ENCODE peak calls at places on chromosome 11, in six cellular contexts. J is upper lobe of right lung, Z is neural progenitor cell, V is colonic mucosa, O is cardiac muscle cell, U is GM23248. T is an unnamed sample.
A peak's percentile ranks its signal among the peaks of the same experiment; 100 is the strongest.

GRCh38 chr11:118806400-118806799 is 15.4 kb upstream of the DDX6 start:
- DNase-seq in J (no peak), Z (no peak), V (no peak), O (no peak), U (no peak), T (no peak)

GRCh38 chr11:91230647-91231046 is 994.0 kb upstream of the FAT3 start:
- DNase-seq in J (no peak), Z (no peak), V (no peak), O (no peak), U (no peak), T (no peak)

GRCh38 chr11:100866453-100866852 is 179.4 kb downstream of the ARHGAP42 start:
- DNase-seq in J (no peak), Z (no peak), V (no peak), O (no peak), U (no peak), T (no peak)

GRCh38 chr11:22539851-22540376 is 85.7 kb downstream of the FANCF start:
- DNase-seq in J (no peak), Z (peak; percentile 46), V (no peak), O (peak; percentile 20), U (peak; percentile 71), T (no peak)

GRCh38 chr11:473975-474785 is 24.1 kb downstream of the PTDSS2 start:
- DNase-seq in J (no peak), Z (no peak), V (no peak), O (no peak), U (no peak), T (no peak)

GRCh38 chr11:128520206-128520885 is 67.0 kb downstream of the ETS1 start:
- DNase-seq in J (no peak), Z (no peak), V (no peak), O (no peak), U (peak; percentile 37), T (no peak)

GRCh38 chr11:34653851-34654490 is 33.1 kb downstream of the EHF start:
- DNase-seq in J (peak; percentile 77), Z (peak; percentile 11), V (peak; percentile 64), O (no peak), U (peak; percentile 96), T (no peak)

GRCh38 chr11:119371778-119372182 is 9.7 kb downstream of the USP2 start:
- DNase-seq in J (peak; percentile 48), Z (no peak), V (no peak), O (no peak), U (no peak), T (no peak)

GRCh38 chr11:128420943-128421342 is 166.4 kb downstream of the ETS1 start:
- DNase-seq in J (no peak), Z (no peak), V (no peak), O (no peak), U (peak; percentile 93), T (no peak)

GRCh38 chr11:206516-207212 is 535 bp downstream of the BET1L start:
- DNase-seq in J (peak; percentile 69), Z (no peak), V (peak; percentile 59), O (peak; percentile 37), U (peak; percentile 65), T (peak; percentile 83)

GRCh38 chr11:13168281-13168680 is 109.3 kb upstream of the BMAL1 start:
- DNase-seq in J (no peak), Z (no peak), V (no peak), O (no peak), U (no peak), T (no peak)

GRCh38 chr11:45180888-45181594 is 34.6 kb downstream of the PRDM11 start:
- DNase-seq in J (peak; percentile 91), Z (peak; percentile 15), V (peak; percentile 67), O (no peak), U (peak; percentile 86), T (peak; percentile 89)

GRCh38 chr11:128936546-128937275 is 6.0 kb downstream of the TP53AIP1 start:
- DNase-seq in J (no peak), Z (peak; percentile 65), V (no peak), O (peak; percentile 74), U (no peak), T (no peak)

DNA sequence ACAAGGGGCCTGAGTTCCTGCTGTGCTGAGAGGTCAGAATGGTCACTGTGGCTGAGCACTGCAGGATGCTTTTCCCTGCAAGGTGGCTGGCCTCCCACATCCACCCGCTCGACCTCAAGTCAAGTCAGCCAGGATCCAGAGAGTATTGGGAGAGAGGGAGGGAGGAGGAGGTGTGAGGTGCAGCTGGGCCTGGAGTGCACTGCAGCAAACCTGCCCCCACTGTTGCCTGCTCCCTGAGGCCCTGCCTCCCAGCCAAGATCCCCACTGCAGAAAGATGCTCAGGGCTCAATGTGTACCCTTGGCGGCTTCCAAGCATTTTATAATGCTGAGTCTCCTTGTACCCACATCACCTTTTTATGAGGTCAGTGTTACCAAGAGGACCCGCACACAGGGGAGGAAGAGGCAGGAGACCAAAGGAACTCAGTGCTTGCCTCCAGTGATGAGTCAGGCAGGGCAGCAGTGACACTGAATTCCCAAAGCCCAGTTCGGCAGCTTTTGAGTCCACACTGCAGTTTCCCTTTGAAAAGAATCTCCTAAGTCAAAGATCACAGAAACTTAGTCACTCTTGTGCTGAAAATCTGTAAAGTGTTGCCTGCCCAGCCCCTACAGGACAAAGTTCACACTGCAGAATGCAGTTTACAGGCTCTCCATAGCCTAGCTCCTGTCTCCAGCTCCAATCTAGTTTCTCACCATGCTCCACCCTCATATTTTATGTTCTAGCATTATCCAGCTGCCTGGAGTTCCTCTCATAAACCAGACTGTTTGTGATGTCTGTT is 3.1 kb downstream of the ENDOD1 start:
- DNase-seq in J (no peak), Z (peak; percentile 29), V (peak; percentile 83), O (peak; percentile 25), U (peak; percentile 78), T (no peak)
- H3K4me3 ChIP-seq in J (no peak overlapping the region), Z (no peak overlapping the region), V (no peak overlapping the region), O (no peak overlapping the region), U (peak overlapping the region; percentile 6), T (peak overlapping the region; percentile 19)

GRCh38 chr11:61022311-61023085 is 51.0 kb downstream of the CD6 start:
- DNase-seq in J (no peak), Z (no peak), V (no peak), O (no peak), U (no peak), T (no peak)
- H3K27ac ChIP-seq in J (no peak overlapping the region), Z (no peak overlapping the region), V (no peak overlapping the region), O (no peak overlapping the region), U (no peak overlapping the region), T (no peak overlapping the region)

GRCh38 chr11:65636108-65636809 is 1.6 kb upstream of the SIPA1 start:
- DNase-seq in J (no peak), Z (no peak), V (no peak), O (no peak), U (no peak), T (no peak)

GRCh38 chr11:65634140-65634436 is 3.8 kb upstream of the SIPA1 start:
- DNase-seq in J (no peak), Z (no peak), V (no peak), O (no peak), U (no peak), T (no peak)

GRCh38 chr11:65634440-65634839 is 3.5 kb upstream of the SIPA1 start:
- DNase-seq in J (no peak), Z (no peak), V (no peak), O (no peak), U (no peak), T (no peak)

GRCh38 chr11:65634905-65635731 is 2.8 kb upstream of the SIPA1 start:
- DNase-seq in J (no peak), Z (no peak), V (no peak), O (no peak), U (no peak), T (no peak)

GRCh38 chr11:65633390-65634139 is 4.3 kb upstream of the SIPA1 start:
- DNase-seq in J (no peak), Z (no peak), V (no peak), O (no peak), U (no peak), T (no peak)
- H3K4me3 ChIP-seq in J (no peak overlapping the region), Z (no peak overlapping the region), V (no peak overlapping the region), O (no peak overlapping the region), U (no peak overlapping the region), T (no peak overlapping the region)

GRCh38 chr11:2305140-2305861 is 3.5 kb downstream of the TSPAN32 start:
- DNase-seq in J (peak; percentile 94), Z (peak; percentile 89), V (peak; percentile 89), O (peak; percentile 87), U (peak; percentile 85), T (peak; percentile 89)
- H3K27ac ChIP-seq in J (peak overlapping the region; percentile 48), Z (no peak overlapping the region), V (no peak overlapping the region), O (peak overlapping the region; percentile 91), U (peak overlapping the region; percentile 74), T (peak overlapping the region; percentile 81)

GRCh38 chr11:124760205-124760652 is 1.9 kb downstream of the ESAM start:
- DNase-seq in J (peak; percentile 75), Z (peak; percentile 28), V (no peak), O (peak; percentile 51), U (no peak), T (no peak)
- H3K4me3 ChIP-seq in J (peak overlapping the region; percentile 73), Z (peak overlapping the region; percentile 44), V (peak overlapping the region; percentile 7), O (no peak overlapping the region), U (no peak overlapping the region), T (peak overlapping the region; percentile 92)

GRCh38 chr11:27248430-27249207 is 114.4 kb downstream of the CCDC34 start:
- DNase-seq in J (no peak), Z (no peak), V (no peak), O (no peak), U (peak; percentile 23), T (no peak)
- H3K27ac ChIP-seq in J (no peak overlapping the region), Z (no peak overlapping the region), V (no peak overlapping the region), O (no peak overlapping the region), U (peak overlapping the region; percentile 17), T (peak overlapping the region; percentile 14)

T was measured in coronary artery.